ENCODE peak calls at places on chromosomes 3 and 15, in seven cellular contexts. A is cardiac fibroblast, O is Peyer's patch, V is endodermal cell, J is endothelial cell of umbilical vein, U is fibroblast of pulmonary artery, E is upper lobe of right lung. Y is an unnamed sample.

GRCh38 chr3:46934067-46934466 is 42.5 kb downstream of the CCDC12 start:
- DNase-seq in A (no peak), O (peak), V (no peak), J (no peak), U (no peak), E (no peak), Y (no peak)

GRCh38 chr3:49346797-49347251 is 7.0 kb upstream of the USP4 start:
- DNase-seq in A (peak), O (no peak), V (no peak), J (no peak), U (no peak), E (no peak), Y (no peak)

GRCh38 chr3:131692356-131692755 is 189.6 kb upstream of the MRPL3 start:
- DNase-seq in A (no peak), O (no peak), V (no peak), J (no peak), U (no peak), E (no peak), Y (no peak)

GRCh38 chr3:100992086-100993033 is 861 bp downstream of the ABI3BP start:
- DNase-seq in A (peak), O (no peak), V (no peak), J (peak), U (peak), E (no peak), Y (no peak)

GRCh38 chr15:55168350-55168974 is 28.3 kb downstream of the RSL24D1 start:
- DNase-seq in A (peak), O (peak), V (peak), J (peak), U (peak), E (peak), Y (peak)

GRCh38 chr3:166510382-166510781 is 673.2 kb upstream of the BCHE start:
- DNase-seq in A (no peak), O (no peak), V (peak), J (no peak), U (no peak), E (no peak), Y (no peak)

GRCh38 chr3:94083261-94083660 is 20.4 kb downstream of the NSUN3 start:
- DNase-seq in A (no peak), O (no peak), V (no peak), J (no peak), U (no peak), E (no peak), Y (no peak)

GRCh38 chr15:48671381-48672022 is 26.0 kb upstream of the FBN1 start:
- DNase-seq in A (peak), O (no peak), V (no peak), J (no peak), U (peak), E (no peak), Y (no peak)

GRCh38 chr3:120072867-120073525 is 21.3 kb downstream of the GSK3B start:
- DNase-seq in A (no peak), O (no peak), V (no peak), J (no peak), U (no peak), E (no peak), Y (no peak)

GRCh38 chr3:18211116-18211515 is 214.0 kb downstream of the SATB1 start:
- DNase-seq in A (no peak), O (no peak), V (no peak), J (no peak), U (no peak), E (no peak), Y (no peak)

GRCh38 chr3:104796556-104796955 is 570.2 kb upstream of the ALCAM start:
- DNase-seq in A (no peak), O (no peak), V (no peak), J (no peak), U (no peak), E (no peak), Y (no peak)

GRCh38 chr15:77482570-77482969 is 61.9 kb downstream of the HMG20A start:
- DNase-seq in A (peak), O (no peak), V (no peak), J (peak), U (peak), E (no peak), Y (no peak)

GRCh38 chr3:32817195-32817560 is 619 bp upstream of the TRIM71 start:
- DNase-seq in A (no peak), O (no peak), V (peak), J (no peak), U (no peak), E (peak), Y (no peak)
- H3K4me3 ChIP-seq in A (peak), O (peak), V (peak), J (no peak), U (no peak), E (peak), Y (peak)

DNA sequence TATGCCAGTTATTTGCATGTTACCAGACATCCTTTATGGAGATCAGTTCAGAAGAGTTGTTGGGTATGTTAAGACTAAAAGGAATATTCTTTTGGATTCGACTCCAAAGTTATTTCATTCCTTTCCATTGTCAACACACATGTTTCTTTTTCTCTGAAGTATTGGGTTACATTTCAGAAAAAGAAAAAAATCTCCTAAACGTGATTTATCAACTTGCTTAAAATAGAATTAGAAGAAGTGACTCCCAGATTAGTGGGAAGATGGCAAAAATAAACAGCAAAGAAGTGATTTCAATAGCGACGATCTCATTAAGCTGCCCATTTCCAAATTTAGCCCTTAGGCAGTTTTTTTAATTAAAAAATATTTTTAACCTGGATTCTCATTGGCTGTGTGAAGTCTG is 85.4 kb downstream of the TIGIT start:
- DNase-seq in A (no peak), O (no peak), V (no peak), J (no peak), U (no peak), E (no peak), Y (no peak)
- H3K4me3 ChIP-seq in A (no peak), O (no peak), V (no peak), J (no peak), U (no peak), E (no peak), Y (no peak)

DNA sequence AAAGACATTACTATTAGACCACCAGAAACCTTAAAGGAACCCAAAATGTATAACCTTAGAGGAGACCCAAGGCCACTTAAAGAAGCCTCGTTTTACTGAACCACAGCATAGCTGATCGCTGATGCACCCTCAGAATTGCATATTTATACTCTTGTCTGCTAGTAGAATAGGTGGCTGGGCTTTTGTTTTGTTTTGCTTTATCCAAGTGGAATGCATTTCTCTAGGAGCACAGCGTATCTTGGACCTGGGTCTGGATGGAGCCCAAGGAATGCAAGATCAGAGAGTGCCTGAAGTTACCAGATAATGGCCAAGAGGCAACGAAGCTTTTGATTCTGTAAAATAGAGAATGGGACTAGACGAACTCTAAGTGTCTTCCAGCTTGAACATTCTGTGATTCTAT is 129.2 kb upstream of the COL8A1 start:
- DNase-seq in A (peak), O (no peak), V (no peak), J (no peak), U (peak), E (no peak), Y (no peak)
- H3K4me3 ChIP-seq in A (no peak), O (no peak), V (no peak), J (no peak), U (no peak), E (no peak), Y (no peak)

GRCh38 chr3:11717768-11718581 is 74.3 kb upstream of the VGLL4 start:
- DNase-seq in A (peak), O (no peak), V (no peak), J (peak), U (peak), E (no peak), Y (no peak)
- H3K4me3 ChIP-seq in A (peak), O (peak), V (peak), J (peak), U (peak), E (peak), Y (peak)

DNA sequence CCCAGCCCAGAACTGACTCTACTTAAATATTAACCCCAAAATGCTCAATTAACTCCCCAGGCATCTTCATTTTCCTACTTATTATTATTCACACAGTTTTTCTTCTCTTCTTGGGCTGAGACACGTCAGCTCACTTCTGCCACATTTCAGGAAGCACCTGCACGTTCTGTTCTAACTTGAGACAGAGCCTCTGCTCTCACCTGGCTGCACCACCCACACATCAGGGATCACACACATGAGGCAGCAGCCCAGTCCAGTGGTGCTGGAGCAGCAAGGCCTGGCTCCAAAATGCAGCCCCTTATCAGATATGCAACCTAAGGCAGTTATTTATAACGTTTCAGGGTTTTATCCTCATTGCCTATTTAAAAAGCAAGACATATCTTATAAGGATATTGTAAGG is 127.5 kb downstream of the OSBPL10 start:
- DNase-seq in A (no peak), O (no peak), V (no peak), J (no peak), U (no peak), E (no peak), Y (no peak)
- H3K4me3 ChIP-seq in A (no peak), O (no peak), V (no peak), J (no peak), U (no peak), E (no peak), Y (no peak)

GRCh38 chr3:172516318-172517214 is 6.7 kb downstream of the TNFSF10 start:
- DNase-seq in A (peak), O (peak), V (no peak), J (peak), U (peak), E (no peak), Y (peak)

GRCh38 chr3:172519241-172519640 is 4.0 kb downstream of the TNFSF10 start:
- DNase-seq in A (no peak), O (no peak), V (no peak), J (no peak), U (no peak), E (no peak), Y (no peak)

GRCh38 chr3:172517859-172518466 is 5.3 kb downstream of the TNFSF10 start:
- DNase-seq in A (no peak), O (no peak), V (no peak), J (no peak), U (no peak), E (no peak), Y (no peak)

GRCh38 chr3:172520332-172520831 is 2.8 kb downstream of the TNFSF10 start:
- DNase-seq in A (peak), O (no peak), V (no peak), J (peak), U (peak), E (no peak), Y (no peak)

DNA sequence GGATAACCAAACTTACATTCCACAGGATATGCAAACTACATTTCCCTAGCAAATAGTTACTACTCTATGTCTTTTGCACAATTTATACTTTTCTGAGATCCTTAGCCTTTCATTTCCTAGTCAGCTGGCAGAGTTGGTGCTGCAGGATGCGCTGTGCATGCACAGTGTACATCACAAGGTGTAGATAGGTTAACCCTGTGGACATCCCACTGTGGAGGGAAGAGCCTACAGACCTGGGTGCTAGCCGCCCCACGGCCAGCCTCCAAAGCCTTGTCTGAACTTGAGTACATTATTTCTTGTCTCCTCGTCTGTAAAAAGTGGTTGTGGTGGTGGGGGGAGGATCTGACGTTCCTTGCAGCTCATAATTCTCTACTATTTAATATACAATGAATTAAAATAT is 3.5 kb downstream of the TNFSF10 start:
- DNase-seq in A (no peak), O (no peak), V (no peak), J (no peak), U (no peak), E (no peak), Y (no peak)
- H3K4me3 ChIP-seq in A (no peak), O (peak), V (no peak), J (no peak), U (no peak), E (peak), Y (no peak)

GRCh38 chr3:134327594-134327975 is 46.7 kb downstream of the AMOTL2 start:
- DNase-seq in A (peak), O (no peak), V (peak), J (peak), U (peak), E (no peak), Y (no peak)
- H3K4me3 ChIP-seq in A (no peak), O (no peak), V (peak), J (no peak), U (no peak), E (no peak), Y (no peak)

GRCh38 chr3:147351301-147351700 is 55.0 kb downstream of the ZIC4 start:
- DNase-seq in A (no peak), O (no peak), V (no peak), J (no peak), U (no peak), E (no peak), Y (no peak)

GRCh38 chr3:147356145-147356908 is 50.0 kb downstream of the ZIC4 start:
- DNase-seq in A (no peak), O (no peak), V (peak), J (no peak), U (no peak), E (no peak), Y (no peak)

GRCh38 chr3:147356909-147357733 is 49.2 kb downstream of the ZIC4 start:
- DNase-seq in A (no peak), O (no peak), V (peak), J (no peak), U (no peak), E (no peak), Y (no peak)

GRCh38 chr3:147355104-147355854 is 51.1 kb downstream of the ZIC4 start:
- DNase-seq in A (no peak), O (no peak), V (peak), J (no peak), U (no peak), E (no peak), Y (no peak)

DNA sequence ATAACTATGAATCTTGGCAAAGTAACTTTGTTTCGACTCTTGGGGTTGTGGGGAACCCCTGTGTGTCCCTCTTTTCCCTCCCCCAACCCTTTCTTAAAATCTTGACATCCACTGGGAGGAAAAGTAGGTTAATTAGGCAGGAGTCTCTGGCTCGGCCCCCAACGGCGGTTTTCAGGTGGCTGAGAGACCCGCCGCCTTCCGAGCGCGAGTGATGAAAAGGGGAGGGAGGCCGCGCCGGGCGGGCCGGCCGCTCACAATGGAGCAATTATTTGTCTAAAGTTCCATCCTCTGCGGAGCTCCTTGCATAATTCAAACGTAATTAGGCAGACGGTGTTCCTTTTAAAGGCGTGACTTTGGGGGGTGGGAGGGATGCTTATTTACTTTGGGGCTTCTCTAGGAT is 51.7 kb downstream of the ZIC4 start:
- DNase-seq in A (no peak), O (no peak), V (peak), J (no peak), U (no peak), E (no peak), Y (no peak)
- H3K4me3 ChIP-seq in A (no peak), O (no peak), V (peak), J (no peak), U (no peak), E (no peak), Y (no peak)

DNA sequence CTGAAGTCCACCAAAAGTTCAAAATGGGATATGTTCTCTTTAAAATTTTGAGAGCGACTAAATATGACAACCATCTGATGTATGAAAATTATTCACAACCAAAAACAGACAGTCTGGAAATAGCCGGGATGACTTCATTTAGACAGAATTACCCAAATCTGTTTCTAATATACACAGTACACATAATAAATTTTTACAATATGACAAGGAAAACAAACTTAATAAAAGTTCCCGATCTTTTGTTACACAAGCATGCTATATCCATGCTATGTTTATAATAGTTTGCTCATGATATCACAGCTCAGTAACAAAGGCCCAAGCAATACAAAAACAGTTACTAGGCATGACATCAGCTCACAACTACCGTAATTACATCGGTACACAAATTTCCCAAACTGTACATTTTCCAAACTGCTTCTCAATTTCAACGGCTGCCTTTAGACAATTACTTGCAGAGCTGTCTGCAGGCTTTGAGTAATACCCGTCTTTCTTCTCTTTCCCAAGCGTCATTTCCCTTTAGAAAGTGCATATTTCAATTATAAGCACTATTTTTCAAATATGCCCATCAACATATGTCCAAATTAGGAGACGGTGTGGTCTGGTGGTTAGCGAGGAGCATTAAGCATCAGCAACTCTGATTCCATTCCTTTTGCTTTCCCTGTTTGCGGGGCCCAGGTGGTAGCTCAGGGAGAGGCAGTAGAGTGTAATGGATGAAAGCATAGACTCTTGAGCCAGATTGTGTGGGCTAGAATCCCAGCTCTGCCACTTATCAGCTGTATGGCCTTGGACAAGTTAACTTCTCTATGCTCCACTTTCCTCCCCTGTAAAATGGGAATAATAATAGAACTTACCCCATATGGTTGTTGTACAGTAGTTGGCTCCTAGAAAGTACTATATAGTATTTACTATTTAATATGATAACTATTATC is 481.2 kb downstream of the FOXP1 start:
- DNase-seq in A (peak), O (no peak), V (no peak), J (peak), U (peak), E (no peak), Y (no peak)
- H3K4me3 ChIP-seq in A (no peak), O (no peak), V (no peak), J (no peak), U (no peak), E (no peak), Y (no peak)

GRCh38 chr3:58586776-58587192 is 9.6 kb upstream of the FAM107A start:
- DNase-seq in A (no peak), O (no peak), V (peak), J (no peak), U (no peak), E (no peak), Y (no peak)

GRCh38 chr3:58588030-58588614 is 10.9 kb upstream of the FAM107A start:
- DNase-seq in A (peak), O (no peak), V (peak), J (peak), U (peak), E (no peak), Y (no peak)

GRCh38 chr3:58584690-58585004 is 7.5 kb upstream of the FAM107A start:
- DNase-seq in A (peak), O (no peak), V (no peak), J (no peak), U (no peak), E (no peak), Y (no peak)

GRCh38 chr3:58585005-58585786 is 8.0 kb upstream of the FAM107A start:
- DNase-seq in A (peak), O (peak), V (peak), J (peak), U (peak), E (peak), Y (peak)

GRCh38 chr3:58585994-58586393 is 8.8 kb upstream of the FAM107A start:
- DNase-seq in A (no peak), O (no peak), V (no peak), J (no peak), U (no peak), E (no peak), Y (no peak)
- H3K4me3 ChIP-seq in A (no peak), O (no peak), V (no peak), J (no peak), U (no peak), E (peak), Y (no peak)

Y was measured in Jurkat, Clone E6-1.